ENCODE peak calls at places on chromosomes 4 and X, in seven cellular contexts. One of them, this sample, is unnamed.

GRCh38 chrX:40169193-40170086 is 71.7 kb upstream of the BCOR start:
- DNase-seq in left ventricle myocardium superior: peak; percentile 55
- DNase-seq in NCI-H146: peak; percentile 59
- DNase-seq in NCI-H82: peak; percentile 80
- DNase-seq in DMS53: peak; percentile 94
- DNase-seq in posterior cingulate gyrus: no peak
- DNase-seq in RKO: peak; percentile 80
- DNase-seq in this sample: peak; percentile 92

GRCh38 chr4:7273741-7274297 is 81.5 kb downstream of the SORCS2 start:
- DNase-seq in left ventricle myocardium superior: no peak
- DNase-seq in NCI-H146: no peak
- DNase-seq in NCI-H82: no peak
- DNase-seq in DMS53: no peak
- DNase-seq in posterior cingulate gyrus: no peak
- DNase-seq in RKO: no peak
- DNase-seq in this sample: no peak

GRCh38 chrX:13373807-13374187 is 53.9 kb upstream of the ATXN3L start:
- DNase-seq in left ventricle myocardium superior: no peak
- DNase-seq in NCI-H146: no peak
- DNase-seq in NCI-H82: no peak
- DNase-seq in DMS53: no peak
- DNase-seq in posterior cingulate gyrus: no peak
- DNase-seq in RKO: no peak
- DNase-seq in this sample: no peak

GRCh38 chrX:47634871-47635575 is 5.3 kb upstream of the CFP start:
- DNase-seq in left ventricle myocardium superior: no peak
- DNase-seq in NCI-H146: no peak
- DNase-seq in NCI-H82: no peak
- DNase-seq in DMS53: no peak
- DNase-seq in posterior cingulate gyrus: no peak
- DNase-seq in RKO: no peak
- DNase-seq in this sample: no peak

GRCh38 chrX:108165349-108166111 is 74.0 kb downstream of the ATG4A start:
- DNase-seq in left ventricle myocardium superior: no peak
- DNase-seq in NCI-H146: no peak
- DNase-seq in NCI-H82: peak; percentile 65
- DNase-seq in DMS53: peak; percentile 65
- DNase-seq in posterior cingulate gyrus: no peak
- DNase-seq in RKO: peak; percentile 54
- DNase-seq in this sample: peak; percentile 74

GRCh38 chr4:54281060-54281781 is 52.1 kb downstream of the PDGFRA start:
- DNase-seq in left ventricle myocardium superior: peak; percentile 87
- DNase-seq in NCI-H146: no peak
- DNase-seq in NCI-H82: no peak
- DNase-seq in DMS53: no peak
- DNase-seq in posterior cingulate gyrus: no peak
- DNase-seq in RKO: no peak
- DNase-seq in this sample: no peak

GRCh38 chrX:39645059-39645895 is 452.5 kb downstream of the BCOR start:
- DNase-seq in left ventricle myocardium superior: peak; percentile 83
- DNase-seq in NCI-H146: no peak
- DNase-seq in NCI-H82: peak; percentile 16
- DNase-seq in DMS53: peak; percentile 50
- DNase-seq in posterior cingulate gyrus: no peak
- DNase-seq in RKO: no peak
- DNase-seq in this sample: no peak

GRCh38 chr4:145041378-145041777 is 56.6 kb downstream of the ANAPC10 start:
- DNase-seq in left ventricle myocardium superior: no peak
- DNase-seq in NCI-H146: no peak
- DNase-seq in NCI-H82: peak; percentile 22
- DNase-seq in DMS53: no peak
- DNase-seq in posterior cingulate gyrus: no peak
- DNase-seq in RKO: no peak
- DNase-seq in this sample: no peak

GRCh38 chr4:950136-951020 is 18.1 kb downstream of the TMEM175 start:
- DNase-seq in left ventricle myocardium superior: no peak
- DNase-seq in NCI-H146: no peak
- DNase-seq in NCI-H82: no peak
- DNase-seq in DMS53: no peak
- DNase-seq in posterior cingulate gyrus: no peak
- DNase-seq in RKO: no peak
- DNase-seq in this sample: peak; percentile 55

GRCh38 chr4:1711055-1711905 is 839 bp downstream of the SLBP start:
- DNase-seq in left ventricle myocardium superior: peak; percentile 64
- DNase-seq in NCI-H146: peak; percentile 56
- DNase-seq in NCI-H82: peak; percentile 35
- DNase-seq in DMS53: peak; percentile 85
- DNase-seq in posterior cingulate gyrus: peak; percentile 46
- DNase-seq in RKO: peak; percentile 68
- DNase-seq in this sample: no peak

GRCh38 chrX:54920610-54921426 is at the start of gene TRO:
- DNase-seq in left ventricle myocardium superior: no peak
- DNase-seq in NCI-H146: peak; percentile 38
- DNase-seq in NCI-H82: peak; percentile 81
- DNase-seq in DMS53: peak; percentile 38
- DNase-seq in posterior cingulate gyrus: no peak
- DNase-seq in RKO: no peak
- DNase-seq in this sample: peak; percentile 40

GRCh38 chr4:87025614-87026041 is 90.8 kb downstream of the AFF1 start:
- DNase-seq in left ventricle myocardium superior: no peak
- DNase-seq in NCI-H146: no peak
- DNase-seq in NCI-H82: no peak
- DNase-seq in DMS53: peak; percentile 88
- DNase-seq in posterior cingulate gyrus: no peak
- DNase-seq in RKO: no peak
- DNase-seq in this sample: no peak

GRCh38 chrX:68532828-68533227 is 34.0 kb downstream of the YIPF6 start:
- DNase-seq in left ventricle myocardium superior: no peak
- DNase-seq in NCI-H146: no peak
- DNase-seq in NCI-H82: peak; percentile 7
- DNase-seq in DMS53: no peak
- DNase-seq in posterior cingulate gyrus: no peak
- DNase-seq in RKO: no peak
- DNase-seq in this sample: no peak

GRCh38 chr4:74503580-74503979 is 58.6 kb downstream of the AREG start:
- DNase-seq in left ventricle myocardium superior: no peak
- DNase-seq in NCI-H146: no peak
- DNase-seq in NCI-H82: no peak
- DNase-seq in DMS53: peak; percentile 69
- DNase-seq in posterior cingulate gyrus: no peak
- DNase-seq in RKO: peak; percentile 64
- DNase-seq in this sample: no peak

GRCh38 chr4:6066191-6066590 is 48.0 kb upstream of the C4orf50 start:
- DNase-seq in left ventricle myocardium superior: no peak
- DNase-seq in NCI-H146: no peak
- DNase-seq in NCI-H82: no peak
- DNase-seq in DMS53: no peak
- DNase-seq in posterior cingulate gyrus: no peak
- DNase-seq in RKO: no peak
- DNase-seq in this sample: no peak

GRCh38 chrX:38811515-38812239 is 10.4 kb downstream of the MID1IP1 start:
- DNase-seq in left ventricle myocardium superior: no peak
- DNase-seq in NCI-H146: no peak
- DNase-seq in NCI-H82: no peak
- DNase-seq in DMS53: no peak
- DNase-seq in posterior cingulate gyrus: no peak
- DNase-seq in RKO: no peak
- DNase-seq in this sample: no peak

GRCh38 chr4:48493485-48494100 is 3.5 kb downstream of the ZAR1 start:
- DNase-seq in left ventricle myocardium superior: no peak
- DNase-seq in NCI-H146: no peak
- DNase-seq in NCI-H82: peak; percentile 81
- DNase-seq in DMS53: no peak
- DNase-seq in posterior cingulate gyrus: no peak
- DNase-seq in RKO: no peak
- DNase-seq in this sample: no peak

This sample was measured in H7.